ENCODE peak calls at places on chromosomes 5 and 9, in four cellular contexts. Z is lower lobe of right lung, K is aorta, D is stomach. H is an unnamed sample.
A peak's percentile ranks its signal among the peaks of the same experiment; 100 is the strongest.

GRCh38 chr5:68196876-68197275 is 18.7 kb upstream of the PIK3R1 start:
- DNase-seq in Z (no peak), K (no peak), D (no peak), H (no peak)

GRCh38 chr5:133130387-133131118 is 78.7 kb downstream of the HSPA4 start:
- DNase-seq in Z (no peak), K (no peak), D (no peak), H (peak; percentile 64)

GRCh38 chr9:18072967-18073366 is 401.0 kb upstream of the ADAMTSL1 start:
- DNase-seq in Z (no peak), K (no peak), D (no peak), H (no peak)

GRCh38 chr5:16866795-16867584 is 69.1 kb downstream of the MYO10 start:
- DNase-seq in Z (peak; percentile 61), K (peak; percentile 80), D (peak; percentile 79), H (no peak)

GRCh38 chr9:113649054-113649453 is 185.5 kb downstream of the RGS3 start:
- DNase-seq in Z (peak; percentile 48), K (no peak), D (no peak), H (no peak)

GRCh38 chr9:347667-348292 is 133.1 kb downstream of the DOCK8 start:
- DNase-seq in Z (no peak), K (no peak), D (no peak), H (peak; percentile 26)

GRCh38 chr9:20205821-20206220 is 416.5 kb downstream of the MLLT3 start:
- DNase-seq in Z (no peak), K (no peak), D (no peak), H (no peak)

GRCh38 chr9:106526805-106527204 is 336.2 kb upstream of the ZNF462 start:
- DNase-seq in Z (no peak), K (no peak), D (no peak), H (no peak)

GRCh38 chr9:136854113-136854841 is 2.1 kb downstream of the MAMDC4 start:
- DNase-seq in Z (no peak), K (no peak), D (no peak), H (no peak)

GRCh38 chr9:111621895-111622480 is 9.1 kb upstream of the DNAJC25 start:
- DNase-seq in Z (no peak), K (no peak), D (peak; percentile 45), H (peak; percentile 56)

GRCh38 chr9:95023217-95024003 is 294.1 kb downstream of the FANCC start:
- DNase-seq in Z (peak; percentile 67), K (no peak), D (no peak), H (peak; percentile 90)

GRCh38 chr9:4497855-4498254 is 7.6 kb downstream of the SLC1A1 start:
- DNase-seq in Z (no peak), K (no peak), D (no peak), H (no peak)

GRCh38 chr5:140293091-140293996 is 9.6 kb downstream of the PFDN1 start:
- DNase-seq in Z (no peak), K (no peak), D (no peak), H (no peak)

GRCh38 chr5:95621839-95622629 is 2.1 kb downstream of the GPR150 start:
- DNase-seq in Z (no peak), K (no peak), D (no peak), H (no peak)

GRCh38 chr5:96649251-96649937 is 12.8 kb upstream of the CAST start:
- DNase-seq in Z (no peak), K (no peak), D (no peak), H (no peak)

GRCh38 chr5:96651047-96651446 is 11.1 kb upstream of the CAST start:
- DNase-seq in Z (no peak), K (no peak), D (no peak), H (no peak)

GRCh38 chr5:96648598-96648997 is 13.6 kb upstream of the CAST start:
- DNase-seq in Z (no peak), K (no peak), D (no peak), H (no peak)

GRCh38 chr5:96648023-96648422 is 14.2 kb upstream of the CAST start:
- DNase-seq in Z (no peak), K (no peak), D (no peak), H (no peak)

GRCh38 chr5:96649938-96650540 is 12.1 kb upstream of the CAST start:
- DNase-seq in Z (no peak), K (no peak), D (no peak), H (no peak)
- H3K27ac ChIP-seq in Z (no peak overlapping the region), K (no peak overlapping the region), D (no peak overlapping the region), H (no peak overlapping the region)

GRCh38 chr9:87643778-87644570 is 81.9 kb upstream of the CTSL start:
- DNase-seq in Z (no peak), K (no peak), D (no peak), H (no peak)
- H3K27ac ChIP-seq in Z (no peak overlapping the region), K (no peak overlapping the region), D (no peak overlapping the region), H (no peak overlapping the region)

GRCh38 chr5:77015938-77016569 is 14.2 kb upstream of the AGGF1 start:
- DNase-seq in Z (no peak), K (no peak), D (no peak), H (peak; percentile 26)

GRCh38 chr5:77010281-77010680 is 19.9 kb upstream of the AGGF1 start:
- DNase-seq in Z (no peak), K (no peak), D (no peak), H (no peak)

GRCh38 chr5:77012601-77013000 is 17.6 kb upstream of the AGGF1 start:
- DNase-seq in Z (no peak), K (no peak), D (no peak), H (peak; percentile 26)

GRCh38 chr5:77008413-77008812 is 21.8 kb upstream of the AGGF1 start:
- DNase-seq in Z (no peak), K (no peak), D (no peak), H (no peak)

DNA sequence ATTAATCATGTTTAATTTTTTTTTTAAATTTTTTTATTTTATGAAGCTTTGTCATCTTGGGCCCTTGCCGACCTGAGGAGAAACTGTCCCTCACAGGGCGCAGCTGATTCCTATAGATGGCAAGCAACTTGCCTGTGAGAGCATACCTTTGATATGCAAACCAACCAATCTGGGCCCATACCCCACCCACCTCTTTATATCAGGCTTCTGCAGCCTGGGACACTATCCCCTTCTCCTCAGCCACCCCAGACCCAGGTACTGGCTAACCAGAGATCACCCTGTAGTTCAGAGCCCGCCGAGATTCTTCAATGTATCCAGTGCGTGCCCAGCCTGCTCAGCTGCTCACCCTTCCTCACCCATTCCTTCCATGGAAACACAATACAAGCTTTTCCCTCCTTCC is 18.7 kb upstream of the AGGF1 start:
- DNase-seq in Z (no peak), K (no peak), D (no peak), H (no peak)
- H3K27ac ChIP-seq in Z (no peak overlapping the region), K (no peak overlapping the region), D (no peak overlapping the region), H (no peak overlapping the region)

GRCh38 chr9:38084556-38084880 is 15.5 kb upstream of the SHB start:
- DNase-seq in Z (peak; percentile 60), K (no peak), D (no peak), H (no peak)

GRCh38 chr9:38081356-38082108 is 12.5 kb upstream of the SHB start:
- DNase-seq in Z (no peak), K (no peak), D (no peak), H (no peak)

GRCh38 chr9:38085308-38085707 is 16.3 kb upstream of the SHB start:
- DNase-seq in Z (no peak), K (no peak), D (no peak), H (no peak)

GRCh38 chr9:38082456-38083287 is 13.6 kb upstream of the SHB start:
- DNase-seq in Z (no peak), K (no peak), D (no peak), H (no peak)

DNA sequence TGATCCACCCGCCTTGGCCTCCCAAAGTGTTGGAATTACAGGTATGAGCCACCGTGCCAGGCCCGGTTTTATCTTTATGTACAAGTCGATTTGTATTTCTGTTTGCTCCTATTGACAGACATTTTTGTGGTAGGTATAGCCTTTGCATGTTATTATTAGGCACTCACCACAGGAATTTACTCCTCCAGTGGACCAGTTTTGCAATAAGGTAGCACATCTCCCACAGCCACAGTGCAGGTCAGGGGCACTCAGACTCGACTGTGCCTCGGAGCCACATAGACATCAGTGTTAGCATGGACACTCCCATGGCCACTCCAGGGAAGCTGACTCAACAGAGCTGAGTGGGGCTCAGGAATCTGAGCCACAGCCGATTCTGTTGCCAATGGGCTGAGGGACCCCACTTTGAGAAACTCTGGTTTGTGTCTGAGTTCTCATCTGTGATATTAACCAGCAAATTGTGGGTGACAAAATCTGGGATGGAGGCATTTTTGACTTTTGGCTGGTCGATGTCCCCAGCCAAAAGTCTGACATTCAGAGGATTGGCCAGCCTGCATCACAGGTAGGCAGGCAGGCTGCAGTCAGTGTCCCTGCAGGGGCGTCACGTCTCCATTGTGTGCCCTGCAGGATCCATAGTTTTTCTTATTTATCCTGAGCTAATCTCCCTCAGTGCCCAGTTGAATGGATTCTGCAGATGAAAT is 15.0 kb upstream of the SHB start:
- DNase-seq in Z (no peak), K (no peak), D (no peak), H (no peak)
- H3K27ac ChIP-seq in Z (no peak overlapping the region), K (no peak overlapping the region), D (no peak overlapping the region), H (no peak overlapping the region)

GRCh38 chr9:11206925-11207324 is 594.1 kb upstream of the PTPRD start:
- DNase-seq in Z (no peak), K (no peak), D (no peak), H (no peak)
- H3K27ac ChIP-seq in Z (no peak overlapping the region), K (no peak overlapping the region), D (no peak overlapping the region), H (no peak overlapping the region)

H was measured in RWPE1.